ENCODE peak calls at places on chromosomes 6 and 20, in four cellular contexts. One of them, this sample, is unnamed. For H3K4me1, the result is how much of the 10 kb centered on the place peaks cover.

GRCh38 chr6:26311385-26312095 is 53.5 kb upstream of the BTN3A2 start:
- DNase-seq in right lobe of liver: no peak
- DNase-seq in A549: peak
- DNase-seq in osteoblast: no peak
- DNase-seq in this sample: no peak

GRCh38 chr6:76120302-76120701 is 47.8 kb upstream of the IMPG1 start:
- DNase-seq in right lobe of liver: no peak
- DNase-seq in A549: no peak
- DNase-seq in osteoblast: no peak
- DNase-seq in this sample: no peak

GRCh38 chr20:57389695-57390603 is 1.2 kb upstream of the RBM38 start:
- DNase-seq in right lobe of liver: peak
- DNase-seq in A549: no peak
- DNase-seq in osteoblast: peak
- DNase-seq in this sample: no peak

GRCh38 chr6:161481786-161482516 is 208.1 kb upstream of the AGPAT4 start:
- DNase-seq in right lobe of liver: no peak
- DNase-seq in A549: no peak
- DNase-seq in osteoblast: peak
- DNase-seq in this sample: no peak

GRCh38 chr6:39804666-39805065 is 12.5 kb downstream of the DAAM2 start:
- DNase-seq in right lobe of liver: no peak
- DNase-seq in A549: no peak
- DNase-seq in osteoblast: peak
- DNase-seq in this sample: no peak

GRCh38 chr6:70884074-70884983 is 72.5 kb downstream of the B3GAT2 start:
- DNase-seq in right lobe of liver: peak
- DNase-seq in A549: peak
- DNase-seq in osteoblast: peak
- DNase-seq in this sample: peak

GRCh38 chr6:104828478-104828877 is 31.2 kb downstream of the HACE1 start:
- DNase-seq in right lobe of liver: no peak
- DNase-seq in A549: no peak
- DNase-seq in osteoblast: peak
- DNase-seq in this sample: no peak

GRCh38 chr6:144262470-144263369 is 22.4 kb upstream of the UTRN start:
- DNase-seq in right lobe of liver: no peak
- DNase-seq in A549: peak
- DNase-seq in osteoblast: no peak
- DNase-seq in this sample: no peak

GRCh38 chr20:2804921-2805681 is 4.7 kb upstream of the CPXM1 start:
- DNase-seq in right lobe of liver: no peak
- DNase-seq in A549: no peak
- DNase-seq in osteoblast: peak
- DNase-seq in this sample: no peak

GRCh38 chr6:26205625-26206574 is 118.7 kb downstream of the HFE start:
- DNase-seq in right lobe of liver: no peak
- DNase-seq in A549: peak
- DNase-seq in osteoblast: peak
- DNase-seq in this sample: no peak

GRCh38 chr6:36662827-36663256 is 15.7 kb upstream of the CDKN1A start:
- DNase-seq in right lobe of liver: no peak
- DNase-seq in A549: no peak
- DNase-seq in osteoblast: no peak
- DNase-seq in this sample: peak

GRCh38 chr6:55047433-55048044 is 126.8 kb upstream of the HCRTR2 start:
- DNase-seq in right lobe of liver: no peak
- DNase-seq in A549: no peak
- DNase-seq in osteoblast: peak
- DNase-seq in this sample: no peak

GRCh38 chr6:123295672-123296071 is 299.6 kb downstream of the CLVS2 start:
- DNase-seq in right lobe of liver: no peak
- DNase-seq in A549: no peak
- DNase-seq in osteoblast: no peak
- DNase-seq in this sample: no peak

GRCh38 chr6:15246217-15247211 is 645 bp downstream of the JARID2 start:
- DNase-seq in right lobe of liver: no peak
- DNase-seq in A549: no peak
- DNase-seq in osteoblast: peak
- DNase-seq in this sample: no peak

GRCh38 chr20:24695529-24696225 is 226.2 kb downstream of the SYNDIG1 start:
- DNase-seq in right lobe of liver: no peak
- DNase-seq in A549: no peak
- DNase-seq in osteoblast: no peak
- DNase-seq in this sample: no peak

GRCh38 chr6:157187182-157188093 is 135.9 kb downstream of the TMEM242 start:
- DNase-seq in right lobe of liver: no peak
- DNase-seq in A549: no peak
- DNase-seq in osteoblast: no peak
- DNase-seq in this sample: no peak

GRCh38 chr20:61640171-61640570 is 388.1 kb downstream of the CDH4 start:
- DNase-seq in right lobe of liver: no peak
- DNase-seq in A549: no peak
- DNase-seq in osteoblast: no peak
- DNase-seq in this sample: no peak

GRCh38 chr6:134517145-134517658 is 199.3 kb upstream of the SGK1 start:
- DNase-seq in right lobe of liver: peak
- DNase-seq in A549: peak
- DNase-seq in osteoblast: peak
- DNase-seq in this sample: peak

GRCh38 chr20:44683263-44684046 is 31.7 kb upstream of the CCN5 start:
- DNase-seq in right lobe of liver: peak
- DNase-seq in A549: peak
- DNase-seq in osteoblast: peak
- DNase-seq in this sample: peak

GRCh38 chr6:139839506-139840156 is 465.2 kb upstream of the CITED2 start:
- DNase-seq in right lobe of liver: peak
- DNase-seq in A549: no peak
- DNase-seq in osteoblast: peak
- DNase-seq in this sample: peak

GRCh38 chr20:19812696-19813095 is 54.6 kb downstream of the RIN2 start:
- DNase-seq in right lobe of liver: no peak
- DNase-seq in A549: no peak
- DNase-seq in osteoblast: no peak
- DNase-seq in this sample: no peak

GRCh38 chr20:56979125-56979524 is 287.3 kb downstream of the BMP7 start:
- DNase-seq in right lobe of liver: no peak
- DNase-seq in A549: no peak
- DNase-seq in osteoblast: no peak
- DNase-seq in this sample: no peak

GRCh38 chr20:20594171-20594530 is 118.3 kb downstream of the RALGAPA2 start:
- DNase-seq in right lobe of liver: no peak
- DNase-seq in A549: peak
- DNase-seq in osteoblast: no peak
- DNase-seq in this sample: no peak

GRCh38 chr6:161498359-161498758 is 224.5 kb upstream of the AGPAT4 start:
- DNase-seq in right lobe of liver: no peak
- DNase-seq in A549: peak
- DNase-seq in osteoblast: no peak
- DNase-seq in this sample: peak

GRCh38 chr6:170124150-170124549 is 166.7 kb downstream of the DLL1 start:
- DNase-seq in right lobe of liver: no peak
- DNase-seq in A549: no peak
- DNase-seq in osteoblast: no peak
- DNase-seq in this sample: no peak

GRCh38 chr6:24859608-24860007 is 60.9 kb upstream of the ARMH2 start:
- DNase-seq in right lobe of liver: no peak
- DNase-seq in A549: no peak
- DNase-seq in osteoblast: no peak
- DNase-seq in this sample: no peak

DNA sequence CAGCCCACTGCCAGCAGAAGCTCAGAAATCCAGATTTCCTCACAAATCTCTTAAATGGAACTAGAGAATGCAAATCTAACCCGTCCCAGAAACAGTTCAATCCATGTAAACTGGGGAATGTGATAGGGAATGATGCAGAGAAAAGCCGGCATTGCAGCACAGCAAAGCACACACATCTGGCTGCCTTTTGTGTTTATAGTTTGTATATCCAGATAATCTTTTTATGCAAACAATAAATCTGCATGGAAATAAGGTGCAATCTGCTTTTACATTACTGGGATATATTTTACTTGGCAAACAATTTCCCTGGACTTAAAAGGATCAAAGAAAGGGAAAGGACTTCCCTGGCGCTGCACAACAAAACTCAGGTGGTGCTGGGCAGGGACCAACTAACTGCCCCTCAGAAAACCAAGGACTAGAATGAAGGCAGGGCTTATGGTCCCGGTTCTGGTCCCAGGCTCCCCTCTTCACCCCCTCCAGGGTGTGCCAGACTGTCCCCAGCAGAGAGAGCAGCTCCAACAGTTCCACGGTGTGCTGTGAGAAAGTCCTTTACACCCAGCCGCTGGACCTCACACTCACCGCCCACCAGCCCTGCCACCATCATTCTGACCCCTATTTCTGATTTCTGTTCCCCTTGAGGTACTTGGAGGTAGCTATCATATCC is 2.7 kb downstream of the PXDC1 start:
- DNase-seq in right lobe of liver: no peak
- DNase-seq in A549: no peak
- DNase-seq in osteoblast: peak
- DNase-seq in this sample: no peak
- H3K4me1 ChIP-seq in right lobe of liver: under half
- H3K4me1 ChIP-seq in A549: under half
- H3K4me1 ChIP-seq in osteoblast: half or more
- H3K4me1 ChIP-seq in this sample: under half

GRCh38 chr20:63898882-63899558 is 4.1 kb downstream of the DNAJC5 start:
- DNase-seq in right lobe of liver: no peak
- DNase-seq in A549: no peak
- DNase-seq in osteoblast: peak
- DNase-seq in this sample: no peak
- H3K4me1 ChIP-seq in right lobe of liver: under half
- H3K4me1 ChIP-seq in A549: under half
- H3K4me1 ChIP-seq in osteoblast: under half
- H3K4me1 ChIP-seq in this sample: under half

GRCh38 chr20:13251556-13251955 is 30.5 kb downstream of the ISM1 start:
- DNase-seq in right lobe of liver: no peak
- DNase-seq in A549: no peak
- DNase-seq in osteoblast: no peak
- DNase-seq in this sample: no peak
- H3K4me1 ChIP-seq in right lobe of liver: under half
- H3K4me1 ChIP-seq in A549: under half
- H3K4me1 ChIP-seq in osteoblast: under half
- H3K4me1 ChIP-seq in this sample: under half

GRCh38 chr6:158815379-158815724 is 3.8 kb downstream of the EZR start:
- DNase-seq in right lobe of liver: no peak
- DNase-seq in A549: no peak
- DNase-seq in osteoblast: no peak
- DNase-seq in this sample: no peak
- H3K4me1 ChIP-seq in right lobe of liver: under half
- H3K4me1 ChIP-seq in A549: half or more
- H3K4me1 ChIP-seq in osteoblast: under half
- H3K4me1 ChIP-seq in this sample: under half

DNA sequence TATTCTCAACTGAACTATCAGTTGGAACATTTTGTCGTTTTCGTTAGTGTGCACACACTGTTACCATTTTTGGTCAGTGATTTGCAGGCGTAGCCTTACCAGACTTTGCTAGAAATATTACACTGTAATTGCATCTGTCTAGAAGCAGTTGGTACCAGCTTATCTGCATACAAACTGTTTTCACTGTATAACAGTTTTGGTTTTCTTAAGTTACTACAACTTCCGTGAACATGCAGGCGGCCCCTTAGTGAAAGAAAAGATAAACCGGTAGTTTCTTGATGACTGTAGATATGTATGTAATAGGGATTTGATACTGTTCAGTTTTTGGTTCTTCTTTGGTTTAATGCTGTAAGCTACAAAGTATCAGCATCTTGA is 1.3 kb downstream of the DSTN start:
- DNase-seq in right lobe of liver: no peak
- DNase-seq in A549: no peak
- DNase-seq in osteoblast: no peak
- DNase-seq in this sample: no peak
- H3K4me1 ChIP-seq in right lobe of liver: under half
- H3K4me1 ChIP-seq in A549: half or more
- H3K4me1 ChIP-seq in osteoblast: under half
- H3K4me1 ChIP-seq in this sample: under half